ENCODE peak calls at places on chromosomes 11 and 22, in ten cellular contexts. E is transverse colon, B is GM23338, R is HCT116, K is esophagus muscularis mucosa, F is endothelial cell of umbilical vein, N is upper lobe of left lung, Y is spleen, D is HepG2, G is breast epithelium. C is an unnamed sample.

GRCh38 chr11:30196400-30197206 is 34.2 kb upstream of the FSHB start:
- DNase-seq in E (peak), B (peak), R (peak), K (no peak), F (peak), N (no peak), Y (peak), D (peak), G (no peak), C (peak)

GRCh38 chr22:20378110-20378509 is 15.8 kb upstream of the ZNF74 start:
- DNase-seq in E (no peak), B (no peak), R (no peak), K (no peak), F (no peak), N (no peak), Y (no peak), D (no peak), G (no peak), C (no peak)

GRCh38 chr11:17066691-17067090 is 10.8 kb downstream of the RPS13 start:
- DNase-seq in E (no peak), B (no peak), R (no peak), K (no peak), F (no peak), N (no peak), Y (no peak), D (no peak), G (no peak), C (no peak)

GRCh38 chr11:2420502-2421225 is 20.1 kb downstream of the TSSC4 start:
- DNase-seq in E (peak), B (peak), R (peak), K (no peak), F (peak), N (peak), Y (peak), D (peak), G (no peak), C (peak)

GRCh38 chr11:130121430-130121978 is 38.1 kb upstream of the ST14 start:
- DNase-seq in E (no peak), B (no peak), R (peak), K (no peak), F (peak), N (no peak), Y (no peak), D (no peak), G (no peak), C (no peak)

GRCh38 chr11:129373489-129373953 is 2.1 kb upstream of the BARX2 start:
- DNase-seq in E (no peak), B (peak), R (no peak), K (no peak), F (no peak), N (no peak), Y (no peak), D (no peak), G (no peak), C (no peak)

GRCh38 chr11:65492637-65493366 is 6.0 kb upstream of the MALAT1 start:
- DNase-seq in E (peak), B (peak), R (no peak), K (no peak), F (peak), N (no peak), Y (no peak), D (no peak), G (peak), C (no peak)

GRCh38 chr11:119051440-119052162 is 5.4 kb downstream of the HYOU1 start:
- DNase-seq in E (no peak), B (no peak), R (no peak), K (no peak), F (no peak), N (no peak), Y (peak), D (no peak), G (no peak), C (no peak)

GRCh38 chr11:100445231-100445735 is 241.8 kb upstream of the ARHGAP42 start:
- DNase-seq in E (no peak), B (peak), R (no peak), K (no peak), F (peak), N (no peak), Y (no peak), D (no peak), G (no peak), C (peak)
- TF ChIP-seq CTCF in E (no peak), B (peak), R (no peak), K (peak), F (no peak), N (peak), Y (no peak), D (no peak), G (no peak), C (no peak)

GRCh38 chr11:6319879-6320410 is 356 bp downstream of the CAVIN3 start:
- DNase-seq in E (peak), B (peak), R (peak), K (peak), F (peak), N (peak), Y (peak), D (no peak), G (peak), C (peak)

GRCh38 chr11:6321961-6322362 is 1.7 kb upstream of the CAVIN3 start:
- DNase-seq in E (no peak), B (peak), R (peak), K (no peak), F (peak), N (no peak), Y (no peak), D (no peak), G (no peak), C (no peak)

GRCh38 chr11:6319001-6319878 is 1.1 kb downstream of the CAVIN3 start:
- DNase-seq in E (peak), B (peak), R (no peak), K (no peak), F (peak), N (peak), Y (peak), D (no peak), G (peak), C (no peak)

GRCh38 chr11:6321356-6321755 is 1.1 kb upstream of the CAVIN3 start:
- DNase-seq in E (no peak), B (no peak), R (no peak), K (no peak), F (no peak), N (no peak), Y (no peak), D (no peak), G (no peak), C (no peak)

GRCh38 chr11:6320411-6321207 is at the start of gene CAVIN3:
- DNase-seq in E (peak), B (peak), R (peak), K (peak), F (peak), N (peak), Y (peak), D (no peak), G (peak), C (peak)
- TF ChIP-seq POLR2AphosphoS5 in E (peak), B (peak), R (peak), K (peak), F (peak), N (peak), Y (peak), D (no peak), G (no peak), C (no peak)

GRCh38 chr11:8754241-8754640 is 71.6 kb downstream of the RPL27A start:
- DNase-seq in E (no peak), B (no peak), R (no peak), K (no peak), F (no peak), N (no peak), Y (no peak), D (no peak), G (no peak), C (no peak)
- TF ChIP-seq CTCF in E (peak), B (no peak), R (peak), K (peak), F (no peak), N (peak), Y (no peak), D (no peak), G (no peak), C (peak)

GRCh38 chr11:128190312-128190711 is 397.0 kb downstream of the ETS1 start:
- DNase-seq in E (no peak), B (no peak), R (no peak), K (no peak), F (no peak), N (no peak), Y (no peak), D (no peak), G (no peak), C (no peak)

GRCh38 chr11:128187377-128187776 is 400.0 kb downstream of the ETS1 start:
- DNase-seq in E (no peak), B (no peak), R (no peak), K (no peak), F (no peak), N (no peak), Y (no peak), D (no peak), G (no peak), C (no peak)

GRCh38 chr11:128188346-128189115 is 398.8 kb downstream of the ETS1 start:
- DNase-seq in E (no peak), B (peak), R (no peak), K (no peak), F (no peak), N (no peak), Y (no peak), D (no peak), G (no peak), C (no peak)

GRCh38 chr11:128189823-128190222 is 397.5 kb downstream of the ETS1 start:
- DNase-seq in E (no peak), B (no peak), R (no peak), K (no peak), F (no peak), N (no peak), Y (no peak), D (no peak), G (no peak), C (no peak)

DNA sequence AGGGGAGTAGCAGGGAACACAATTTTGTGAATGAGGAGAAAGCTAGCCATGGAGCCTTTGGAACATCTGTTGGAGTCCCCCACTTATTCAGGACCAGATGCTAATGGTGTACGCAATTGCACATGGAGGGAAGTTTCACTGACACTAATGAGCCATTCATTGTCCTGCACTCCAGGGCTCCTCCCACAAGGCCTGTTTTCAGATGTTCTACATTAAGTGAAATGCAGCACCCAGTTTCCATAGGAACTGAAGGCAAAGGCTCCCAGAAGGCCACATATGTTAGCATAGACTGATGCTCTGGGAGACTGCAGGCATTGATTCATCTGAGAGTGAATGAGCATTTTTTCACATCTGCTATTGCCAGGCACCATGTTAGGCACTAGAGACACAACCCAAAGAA is 399.5 kb downstream of the ETS1 start:
- DNase-seq in E (no peak), B (no peak), R (no peak), K (no peak), F (no peak), N (no peak), Y (no peak), D (no peak), G (no peak), C (no peak)
- TF ChIP-seq POLR2AphosphoS5 in E (no peak), B (no peak), R (no peak), K (no peak), F (no peak), N (no peak), Y (no peak), D (no peak), G (no peak), C (no peak)

GRCh38 chr22:48650323-48651035 is 1177.2 kb downstream of the BRD1 start:
- DNase-seq in E (no peak), B (no peak), R (no peak), K (no peak), F (no peak), N (peak), Y (no peak), D (no peak), G (no peak), C (no peak)
- TF ChIP-seq CTCF in E (no peak), B (no peak), R (no peak), K (no peak), F (no peak), N (no peak), Y (no peak), D (no peak), G (no peak), C (no peak)

C was measured in prostate gland.